ENCODE peak calls at places on chromosomes 5 and 9, in four cellular contexts. I, B, S and A are unnamed samples.

GRCh38 chr5:102845041-102845440 is 89.9 kb downstream of the PAM start:
- DNase-seq in I (no peak), B (no peak), S (no peak), A (no peak)

GRCh38 chr9:34863426-34863825 is 94.7 kb upstream of the PHF24 start:
- DNase-seq in I (no peak), S (no peak), B (no peak), A (no peak)

GRCh38 chr9:18824095-18824666 is 208.8 kb downstream of the SAXO1 start:
- DNase-seq in B (no peak), S (no peak), I (peak; percentile 19), A (no peak)

GRCh38 chr5:172931001-172931536 is 28.2 kb upstream of the RPL26L1 start:
- DNase-seq in B (no peak), I (no peak), S (no peak), A (no peak)

GRCh38 chr5:41754857-41755256 is 115.4 kb downstream of the OXCT1 start:
- DNase-seq in I (no peak), B (no peak), S (no peak), A (no peak)

GRCh38 chr5:123089971-123090640 is 1.1 kb downstream of the PRDM6 start:
- DNase-seq in S (peak; percentile 31), I (no peak), B (no peak), A (peak; percentile 26)

GRCh38 chr9:135291165-135291564 is 188.4 kb upstream of the PPP1R26 start:
- DNase-seq in S (peak; percentile 23), B (no peak), I (no peak), A (no peak)

GRCh38 chr9:26131891-26132290 is 453.6 kb upstream of the TUSC1 start:
- DNase-seq in I (no peak), B (no peak), S (no peak), A (no peak)

GRCh38 chr9:131045300-131046092 is 36.5 kb downstream of the LAMC3 start:
- DNase-seq in B (no peak), S (peak; percentile 71), I (no peak), A (no peak)

GRCh38 chr9:130731355-130731754 is 37.8 kb downstream of the EXOSC2 start:
- DNase-seq in S (no peak), I (no peak), B (no peak), A (no peak)

GRCh38 chr9:110109331-110110110 is 98.4 kb downstream of the C9orf152 start:
- DNase-seq in B (no peak), S (no peak), I (no peak), A (no peak)

GRCh38 chr9:6383551-6384225 is 29.3 kb upstream of the UHRF2 start:
- DNase-seq in B (no peak), I (no peak), S (no peak), A (no peak)

GRCh38 chr9:100600511-100601079 is 22.7 kb downstream of the CAVIN4 start:
- DNase-seq in I (no peak), B (no peak), S (peak; percentile 67), A (no peak)

GRCh38 chr5:146606838-146607237 is 90.8 kb upstream of the GPR151 start:
- DNase-seq in B (no peak), I (no peak), S (no peak), A (no peak)

GRCh38 chr5:43572357-43572756 is 15.5 kb upstream of the PAIP1 start:
- DNase-seq in I (no peak), B (no peak), S (no peak), A (no peak)

GRCh38 chr9:34633851-34634550 is 3.6 kb downstream of the SIGMAR1 start:
- DNase-seq in I (peak; percentile 56), S (peak; percentile 75), B (no peak), A (peak; percentile 75)

GRCh38 chr9:99023831-99024230 is 80.1 kb downstream of the COL15A1 start:
- DNase-seq in S (peak; percentile 39), I (no peak), B (no peak), A (peak; percentile 46)

GRCh38 chr5:170070556-170071412 is 34.9 kb upstream of the FOXI1 start:
- DNase-seq in S (peak; percentile 66), B (no peak), I (no peak), A (peak; percentile 66)

GRCh38 chr5:168001311-168001710 is 290.1 kb upstream of the WWC1 start:
- DNase-seq in I (no peak), B (no peak), S (no peak), A (no peak)

GRCh38 chr5:31445041-31445600 is 86.8 kb downstream of the DROSHA start:
- DNase-seq in S (no peak), I (no peak), B (no peak), A (no peak)

GRCh38 chr9:38423939-38424843 is at the start of gene IGFBPL1:
- DNase-seq in S (no peak), I (no peak), B (no peak), A (peak; percentile 45)

GRCh38 chr9:136403538-136403914 is 3.6 kb upstream of the SNAPC4 start:
- DNase-seq in B (peak; percentile 51), S (no peak), I (no peak), A (no peak)

GRCh38 chr5:52041843-52042242 is 658.6 kb downstream of the ISL1 start:
- DNase-seq in S (no peak), B (no peak), I (no peak), A (no peak)

GRCh38 chr9:86980802-86981201 is 33.5 kb upstream of the GAS1 start:
- DNase-seq in S (no peak), I (no peak), B (no peak), A (no peak)

GRCh38 chr5:82151622-82152021 is 126.5 kb downstream of the RPS23 start:
- DNase-seq in I (no peak), S (no peak), B (no peak), A (no peak)

GRCh38 chr5:13809921-13810320 is 134.6 kb downstream of the DNAH5 start:
- DNase-seq in I (no peak), S (peak; percentile 7), B (no peak), A (peak; percentile 29)

GRCh38 chr9:79080536-79080935 is 491.2 kb upstream of the TLE4 start:
- DNase-seq in B (no peak), S (no peak), I (no peak), A (no peak)

GRCh38 chr9:99259231-99259918 is 37.3 kb downstream of the SEC61B start:
- DNase-seq in S (peak; percentile 52), B (no peak), I (no peak), A (no peak)

GRCh38 chr5:97163360-97163764 is 19.7 kb downstream of the RIOK2 start:
- DNase-seq in B (no peak), S (peak; percentile 20), I (no peak), A (no peak)

GRCh38 chr5:14870347-14871083 is 1.1 kb downstream of the ANKH start:
- DNase-seq in B (no peak), S (no peak), I (no peak), A (peak; percentile 16)

GRCh38 chr5:131968396-131968954 is 23.0 kb upstream of the MEIKIN start:
- DNase-seq in I (no peak), S (no peak), B (no peak), A (no peak)

GRCh38 chr5:131965826-131966415 is 20.5 kb upstream of the MEIKIN start:
- DNase-seq in S (no peak), B (no peak), I (no peak), A (no peak)

DNA sequence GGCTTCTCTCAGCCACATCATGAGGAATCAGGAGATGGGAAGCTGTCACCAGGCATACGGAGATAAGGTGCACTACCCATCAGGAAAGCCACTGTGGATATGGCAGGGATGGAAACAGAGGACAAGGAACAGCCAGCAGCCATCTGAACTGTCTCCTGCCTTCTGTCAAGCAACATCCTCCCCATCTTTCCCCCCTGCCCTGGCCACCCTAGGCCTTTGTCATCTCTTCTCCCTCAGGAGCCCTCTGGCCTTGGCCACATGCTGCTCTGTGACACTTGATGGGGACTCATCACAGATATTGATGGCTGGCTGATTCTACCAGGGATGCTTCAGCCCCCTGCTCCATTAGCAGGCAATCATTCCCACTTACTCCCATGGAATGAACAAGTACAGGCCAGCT is 21.1 kb upstream of the MEIKIN start:
- DNase-seq in B (no peak), S (no peak), I (no peak), A (no peak)
- TF ChIP-seq FOXK2 in B (no peak), S (no peak), I (no peak), A (no peak)

DNA sequence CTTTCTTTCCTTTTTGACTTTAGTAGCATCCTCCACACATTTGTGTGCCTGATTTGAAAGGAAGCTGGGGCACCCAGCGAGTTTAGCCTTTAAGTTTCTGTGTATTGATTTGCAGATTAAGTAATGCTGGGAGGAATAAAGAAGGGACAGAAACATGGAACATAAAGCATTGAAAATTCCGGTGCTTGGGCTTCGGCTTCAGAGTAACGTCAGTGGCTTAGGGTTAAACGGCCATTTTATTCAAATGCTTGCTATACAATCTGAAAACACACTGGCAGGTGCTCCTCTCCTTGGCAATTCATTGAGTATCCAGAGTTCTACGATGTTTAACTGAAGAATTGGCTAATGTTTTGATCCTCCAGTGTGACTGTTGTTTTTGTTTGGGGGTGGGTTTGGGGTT is 58.0 kb upstream of the FSD1L start:
- DNase-seq in S (no peak), B (no peak), I (no peak), A (no peak)
- TF ChIP-seq FOXK2 in S (no peak), B (no peak), I (no peak), A (no peak)

GRCh38 chr9:128190516-128191405 is 611 bp downstream of the CIZ1 start:
- DNase-seq in B (no peak), S (no peak), I (no peak), A (no peak)
- TF ChIP-seq FOXK2 in B (no peak), S (no peak), I (no peak), A (no peak)

DNA sequence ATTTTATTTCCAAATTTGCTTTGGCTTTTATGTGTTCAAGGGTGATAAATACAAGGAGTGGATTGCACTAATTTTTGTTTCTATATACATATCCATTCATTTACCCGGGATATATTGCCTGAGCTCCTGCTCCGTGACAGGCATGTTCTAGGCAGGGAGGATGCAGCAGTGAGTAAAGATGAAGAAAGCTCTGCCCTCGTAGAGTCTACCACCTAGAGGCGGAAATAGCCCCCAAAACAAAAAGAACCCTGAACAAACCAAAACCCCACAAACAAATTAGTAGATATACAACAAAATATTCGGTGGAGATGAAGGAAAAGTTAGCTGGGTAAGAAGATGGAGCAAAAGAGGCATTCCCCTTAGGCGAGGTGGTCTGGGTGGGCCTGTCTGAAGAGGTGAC is 164.0 kb downstream of the MACROH2A1 start:
- DNase-seq in I (no peak), S (no peak), B (no peak), A (no peak)
- TF ChIP-seq FOXK2 in I (no peak), S (no peak), B (no peak), A (no peak)

DNA sequence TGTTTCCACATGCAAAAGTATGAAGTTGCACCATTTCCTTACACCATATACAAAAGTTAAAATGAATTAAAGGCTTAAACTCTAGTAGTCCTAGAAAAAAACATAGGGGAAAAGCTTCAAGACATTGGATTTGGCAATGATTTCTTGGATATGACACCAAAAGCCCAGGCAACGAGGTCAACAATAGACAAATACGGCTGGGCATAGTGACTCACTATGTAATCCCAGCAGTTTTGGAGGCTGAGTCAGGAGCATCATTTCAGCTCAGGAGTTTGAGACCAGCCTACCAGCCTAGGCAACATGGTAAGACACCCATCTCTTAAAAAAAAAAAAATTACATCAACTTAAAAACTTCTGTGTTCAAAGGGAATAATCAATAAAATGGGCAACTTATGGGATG is 30.9 kb upstream of the SREK1 start:
- DNase-seq in I (peak; percentile 5), S (no peak), B (no peak), A (no peak)
- TF ChIP-seq FOXK2 in I (no peak), S (no peak), B (no peak), A (no peak)

DNA sequence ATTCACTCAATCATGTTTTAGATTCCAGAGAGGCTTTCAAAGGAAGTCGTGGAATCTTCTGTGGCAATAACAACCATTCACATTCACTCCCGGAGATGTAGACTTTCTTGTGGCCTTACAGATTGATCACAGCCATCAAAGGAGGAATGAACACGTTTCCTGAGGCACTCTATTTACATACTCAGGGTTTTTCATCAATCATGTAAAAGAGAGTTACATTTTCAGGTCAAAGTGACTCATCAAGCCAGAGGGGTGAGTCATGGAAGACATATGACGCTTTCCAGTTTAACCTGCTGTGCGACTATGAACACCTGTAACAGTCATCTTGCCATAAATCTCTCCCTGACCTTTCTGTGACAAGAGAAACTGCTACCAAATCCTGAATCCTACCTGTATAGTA is 39.3 kb upstream of the RAD23B start:
- DNase-seq in I (peak; percentile 89), S (peak; percentile 11), B (no peak), A (no peak)
- TF ChIP-seq FOXK2 in I (no peak), S (no peak), B (no peak), A (no peak)